ENCODE peak calls at places on chromosomes 3 and 15, in six cellular contexts. Y is IMR-90, V is heart left ventricle, H is tibial nerve, T is upper lobe of left lung, W is ovary. O is an unnamed sample.

GRCh38 chr3:31550452-31551251 is 17.9 kb downstream of the STT3B start:
- DNase-seq in Y (peak), V (no peak), H (peak), T (no peak), W (no peak), O (no peak)

GRCh38 chr3:197960694-197961581 is 921 bp downstream of the LMLN start:
- DNase-seq in Y (no peak), V (no peak), H (no peak), T (no peak), W (no peak), O (no peak)

GRCh38 chr15:74422723-74423442 is 10.9 kb downstream of the SEMA7A start:
- DNase-seq in Y (peak), V (no peak), H (no peak), T (peak), W (no peak), O (no peak)

GRCh38 chr15:80251505-80252280 is at the start of gene CTXND1:
- DNase-seq in Y (no peak), V (peak), H (no peak), T (no peak), W (no peak), O (no peak)

GRCh38 chr15:83378921-83379561 is 68.1 kb upstream of the SH3GL3 start:
- DNase-seq in Y (no peak), V (no peak), H (no peak), T (no peak), W (no peak), O (no peak)

GRCh38 chr3:11629716-11630115 is 14.0 kb downstream of the VGLL4 start:
- DNase-seq in Y (peak), V (no peak), H (no peak), T (no peak), W (no peak), O (no peak)

GRCh38 chr3:72255191-72255590 is 470.2 kb upstream of the PROK2 start:
- DNase-seq in Y (no peak), V (no peak), H (no peak), T (no peak), W (no peak), O (peak)

GRCh38 chr3:4971838-4972237 is 7.4 kb upstream of the BHLHE40 start:
- DNase-seq in Y (no peak), V (no peak), H (no peak), T (no peak), W (no peak), O (no peak)

GRCh38 chr3:39376929-39377634 is 6.1 kb upstream of the SLC25A38 start:
- DNase-seq in Y (no peak), V (no peak), H (no peak), T (no peak), W (no peak), O (no peak)

GRCh38 chr3:20096135-20096685 is 56.0 kb downstream of the KAT2B start:
- DNase-seq in Y (peak), V (no peak), H (no peak), T (no peak), W (no peak), O (no peak)

GRCh38 chr15:88744548-88745020 is 58.7 kb upstream of the ACAN start:
- DNase-seq in Y (no peak), V (no peak), H (no peak), T (no peak), W (no peak), O (no peak)

GRCh38 chr3:123764642-123765041 is 119.5 kb downstream of the MYLK start:
- DNase-seq in Y (no peak), V (no peak), H (no peak), T (no peak), W (no peak), O (no peak)

GRCh38 chr15:31265090-31265870 is 61.4 kb upstream of the KLF13 start:
- DNase-seq in Y (no peak), V (no peak), H (no peak), T (peak), W (peak), O (peak)

GRCh38 chr3:161409858-161410257 is 38.5 kb upstream of the SPTSSB start:
- DNase-seq in Y (no peak), V (no peak), H (no peak), T (no peak), W (no peak), O (no peak)

GRCh38 chr3:187999821-188000220 is 154.1 kb upstream of the LPP start:
- DNase-seq in Y (no peak), V (no peak), H (no peak), T (no peak), W (no peak), O (no peak)

GRCh38 chr3:171320721-171321120 is 139.5 kb downstream of the TNIK start:
- DNase-seq in Y (peak), V (no peak), H (no peak), T (peak), W (no peak), O (no peak)

GRCh38 chr3:186097663-186098451 is 11.0 kb downstream of the ETV5 start:
- DNase-seq in Y (peak), V (peak), H (peak), T (peak), W (no peak), O (no peak)

GRCh38 chr15:37764733-37765191 is 169.7 kb upstream of the TMCO5A start:
- DNase-seq in Y (peak), V (no peak), H (peak), T (no peak), W (no peak), O (no peak)

GRCh38 chr3:64086479-64086878 is 63.2 kb upstream of the PSMD6 start:
- DNase-seq in Y (no peak), V (no peak), H (no peak), T (no peak), W (no peak), O (no peak)

GRCh38 chr3:1183320-1184048 is 90.7 kb downstream of the CNTN6 start:
- DNase-seq in Y (peak), V (no peak), H (no peak), T (no peak), W (no peak), O (no peak)

GRCh38 chr3:150149651-150150051 is 179.0 kb upstream of the PFN2 start:
- DNase-seq in Y (peak), V (no peak), H (no peak), T (no peak), W (no peak), O (no peak)

GRCh38 chr3:189898559-189899153 is 222.0 kb downstream of the P3H2 start:
- DNase-seq in Y (no peak), V (no peak), H (no peak), T (no peak), W (no peak), O (no peak)

GRCh38 chr3:105513042-105513441 is 146.3 kb downstream of the ALCAM start:
- DNase-seq in Y (peak), V (no peak), H (no peak), T (no peak), W (no peak), O (no peak)

GRCh38 chr3:58565621-58566397 is 11.4 kb downstream of the FAM107A start:
- DNase-seq in Y (no peak), V (no peak), H (no peak), T (no peak), W (no peak), O (no peak)

GRCh38 chr3:54628888-54629368 is 298.9 kb downstream of the LRTM1 start:
- DNase-seq in Y (no peak), V (no peak), H (no peak), T (no peak), W (no peak), O (no peak)

GRCh38 chr3:1824359-1824758 is 274.3 kb upstream of the CNTN4 start:
- DNase-seq in Y (no peak), V (no peak), H (no peak), T (no peak), W (no peak), O (no peak)

GRCh38 chr3:195897853-195898415 is 10.4 kb downstream of the TNK2 start:
- DNase-seq in Y (no peak), V (no peak), H (no peak), T (no peak), W (peak), O (no peak)

GRCh38 chr15:92809880-92810361 is 90.2 kb upstream of the CHD2 start:
- DNase-seq in Y (peak), V (no peak), H (peak), T (peak), W (no peak), O (peak)

GRCh38 chr3:188507244-188507720 is 353.3 kb downstream of the LPP start:
- DNase-seq in Y (peak), V (no peak), H (peak), T (no peak), W (no peak), O (no peak)

GRCh38 chr15:90336705-90337141 is 15.4 kb upstream of the ZNF774 start:
- DNase-seq in Y (peak), V (no peak), H (no peak), T (peak), W (no peak), O (no peak)

GRCh38 chr3:162489853-162490252 is 993.2 kb downstream of the OTOL1 start:
- DNase-seq in Y (no peak), V (no peak), H (no peak), T (no peak), W (no peak), O (no peak)

GRCh38 chr3:177928156-177928555 is 608.1 kb upstream of the KCNMB2 start:
- DNase-seq in Y (peak), V (no peak), H (no peak), T (no peak), W (no peak), O (no peak)

GRCh38 chr3:153762411-153763235 is 358.6 kb upstream of the ARHGEF26 start:
- DNase-seq in Y (no peak), V (no peak), H (no peak), T (no peak), W (no peak), O (no peak)

GRCh38 chr3:58356054-58356453 is 23.4 kb downstream of the PXK start:
- DNase-seq in Y (no peak), V (no peak), H (no peak), T (peak), W (no peak), O (no peak)

GRCh38 chr15:25624504-25625172 is 185.8 kb upstream of the UBE3A start:
- DNase-seq in Y (no peak), V (no peak), H (no peak), T (no peak), W (no peak), O (no peak)

GRCh38 chr3:162295323-162295983 is 798.8 kb downstream of the OTOL1 start:
- DNase-seq in Y (peak), V (no peak), H (no peak), T (no peak), W (no peak), O (no peak)

GRCh38 chr15:65579762-65580161 is 31.2 kb downstream of the INTS14 start:
- DNase-seq in Y (no peak), V (no peak), H (no peak), T (no peak), W (no peak), O (no peak)

GRCh38 chr15:65577129-65577996 is 33.6 kb downstream of the INTS14 start:
- DNase-seq in Y (no peak), V (no peak), H (no peak), T (no peak), W (no peak), O (no peak)

GRCh38 chr15:65580287-65580686 is 30.6 kb downstream of the INTS14 start:
- DNase-seq in Y (peak), V (no peak), H (no peak), T (no peak), W (no peak), O (no peak)

GRCh38 chr15:65576669-65577068 is 34.3 kb downstream of the INTS14 start:
- DNase-seq in Y (peak), V (no peak), H (no peak), T (no peak), W (no peak), O (no peak)

DNA sequence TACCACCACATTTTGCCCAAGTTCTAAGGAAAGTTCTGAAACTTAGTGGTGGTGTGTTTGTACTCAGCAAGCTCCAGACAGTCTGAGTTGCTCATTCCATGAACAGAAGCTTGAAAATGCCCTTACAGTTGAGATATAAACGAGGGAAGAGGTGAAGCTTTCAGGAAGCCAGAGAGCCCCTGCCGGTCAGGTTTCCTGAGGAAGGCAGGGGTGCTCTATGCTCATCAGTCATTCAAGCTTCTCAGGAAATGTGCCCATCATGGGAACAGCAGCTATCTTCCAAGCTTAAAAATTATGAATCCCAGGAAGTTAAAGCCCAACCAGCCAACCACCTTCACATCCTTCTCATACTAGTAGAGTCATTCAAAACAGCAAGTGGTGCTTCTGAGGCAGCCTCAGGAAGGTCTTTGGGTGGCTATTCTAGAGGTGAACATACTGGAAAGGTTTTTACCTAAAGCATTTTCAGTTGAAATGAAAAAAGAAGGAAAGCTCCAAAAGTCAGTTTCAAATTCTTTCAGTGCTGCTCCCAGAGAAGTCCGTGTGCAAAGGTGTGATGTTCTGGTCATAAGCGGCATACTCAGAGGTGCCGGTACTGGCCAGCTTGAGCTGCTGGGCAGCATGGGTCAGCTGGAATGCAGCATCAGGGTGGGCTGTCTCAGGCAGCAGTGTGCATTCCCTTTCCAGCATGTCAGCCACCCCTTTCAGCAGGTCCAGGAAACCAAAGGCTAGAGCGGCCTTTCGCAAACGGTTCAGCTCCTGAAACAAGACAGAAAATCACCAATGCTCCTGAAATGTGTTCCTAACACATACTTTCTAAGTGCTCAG is 31.8 kb downstream of the INTS14 start:
- DNase-seq in Y (no peak), V (no peak), H (no peak), T (no peak), W (no peak), O (no peak)
- TF ChIP-seq POLR2A in Y (no peak), V (no peak), H (no peak), T (no peak), W (no peak), O (no peak)

GRCh38 chr3:125353659-125354058 is 21.5 kb downstream of the ZNF148 start:
- DNase-seq in Y (no peak), V (no peak), H (no peak), T (no peak), W (no peak), O (no peak)

GRCh38 chr3:125351814-125352456 is 23.2 kb downstream of the ZNF148 start:
- DNase-seq in Y (peak), V (no peak), H (no peak), T (no peak), W (no peak), O (no peak)

GRCh38 chr3:125350597-125350996 is 24.5 kb downstream of the ZNF148 start:
- DNase-seq in Y (no peak), V (no peak), H (no peak), T (no peak), W (no peak), O (no peak)

GRCh38 chr3:125351152-125351551 is 24.0 kb downstream of the ZNF148 start:
- DNase-seq in Y (no peak), V (no peak), H (no peak), T (no peak), W (no peak), O (no peak)

GRCh38 chr3:125353128-125353527 is 22.0 kb downstream of the ZNF148 start:
- DNase-seq in Y (no peak), V (no peak), H (no peak), T (no peak), W (no peak), O (no peak)
- H3K4me3 ChIP-seq in Y (no peak), V (no peak), H (no peak), T (no peak), W (no peak), O (no peak)

DNA sequence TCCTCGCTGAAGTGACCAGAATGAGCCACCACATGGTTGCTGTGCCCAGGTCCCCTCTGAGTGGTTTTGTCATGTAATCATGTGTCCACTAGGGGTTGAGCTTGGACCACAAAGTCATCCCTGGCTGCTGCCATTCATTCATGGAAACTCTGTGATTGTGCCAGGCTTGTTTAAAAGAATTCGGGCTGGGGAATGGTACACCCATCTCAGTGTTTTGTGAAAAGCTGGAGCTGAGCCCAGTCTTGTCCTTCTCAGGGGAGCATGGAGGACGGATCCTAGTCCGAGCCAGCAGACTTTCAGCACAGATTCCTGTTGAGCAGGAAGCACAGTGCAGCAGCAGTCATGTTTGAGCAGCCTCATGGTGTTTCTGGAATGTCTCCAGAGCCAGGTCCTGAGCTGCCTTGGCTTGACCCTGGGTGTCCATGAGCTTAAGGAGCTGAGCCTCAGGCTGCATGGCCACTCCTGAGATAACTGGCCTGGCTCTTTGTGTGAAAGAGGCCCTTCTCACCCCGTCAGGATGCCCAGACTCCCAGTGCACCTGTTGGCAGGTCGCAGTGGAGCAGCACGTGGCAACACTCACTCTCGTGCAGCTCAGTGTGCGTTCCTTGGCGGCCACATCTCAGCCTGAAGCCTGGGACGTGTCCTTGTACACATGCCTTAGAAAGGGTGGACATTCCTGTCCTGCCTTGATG is 260.3 kb upstream of the TPM1 start:
- DNase-seq in Y (peak), V (peak), H (peak), T (peak), W (peak), O (peak)
- H3K27ac ChIP-seq in Y (peak), V (peak), H (no peak), T (no peak), W (no peak), O (peak)

GRCh38 chr3:32891365-32891764 is 60.1 kb upstream of the CCR4 start:
- DNase-seq in Y (no peak), V (no peak), H (no peak), T (no peak), W (no peak), O (no peak)

GRCh38 chr3:32890420-32891276 is 60.8 kb upstream of the CCR4 start:
- DNase-seq in Y (no peak), V (no peak), H (no peak), T (no peak), W (no peak), O (no peak)

GRCh38 chr3:32894977-32895376 is 56.5 kb upstream of the CCR4 start:
- DNase-seq in Y (no peak), V (no peak), H (no peak), T (no peak), W (no peak), O (no peak)

GRCh38 chr3:32895701-32896100 is 55.7 kb upstream of the CCR4 start:
- DNase-seq in Y (no peak), V (no peak), H (no peak), T (no peak), W (no peak), O (no peak)

GRCh38 chr3:32892625-32893598 is 58.5 kb upstream of the CCR4 start:
- DNase-seq in Y (no peak), V (no peak), H (no peak), T (no peak), W (no peak), O (no peak)
- TF ChIP-seq POLR2A in Y (no peak), V (no peak), H (no peak), T (no peak), W (no peak), O (no peak)

DNA sequence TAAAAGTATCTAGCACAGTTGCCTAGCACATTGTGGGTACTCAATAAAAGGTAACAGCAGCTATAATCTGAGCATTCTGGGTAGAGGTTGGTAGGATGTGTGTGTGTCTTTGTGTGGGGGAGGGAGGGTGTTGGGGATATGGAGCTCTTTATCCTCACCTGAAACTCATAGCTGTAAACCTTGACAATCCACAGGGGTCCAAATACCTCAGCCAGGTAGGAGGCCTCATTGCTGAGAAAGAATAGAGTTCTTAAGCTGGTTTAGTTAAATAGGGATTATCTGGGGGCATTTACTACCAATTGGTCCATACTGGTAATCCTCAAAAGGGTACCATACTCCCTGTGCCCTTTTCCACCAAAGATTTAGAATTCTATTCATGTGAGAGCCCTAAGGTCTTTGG is 3.9 kb downstream of the SERF2 start:
- DNase-seq in Y (no peak), V (no peak), H (no peak), T (no peak), W (no peak), O (no peak)
- H3K4me3 ChIP-seq in Y (no peak), V (no peak), H (no peak), T (no peak), W (no peak), O (no peak)

DNA sequence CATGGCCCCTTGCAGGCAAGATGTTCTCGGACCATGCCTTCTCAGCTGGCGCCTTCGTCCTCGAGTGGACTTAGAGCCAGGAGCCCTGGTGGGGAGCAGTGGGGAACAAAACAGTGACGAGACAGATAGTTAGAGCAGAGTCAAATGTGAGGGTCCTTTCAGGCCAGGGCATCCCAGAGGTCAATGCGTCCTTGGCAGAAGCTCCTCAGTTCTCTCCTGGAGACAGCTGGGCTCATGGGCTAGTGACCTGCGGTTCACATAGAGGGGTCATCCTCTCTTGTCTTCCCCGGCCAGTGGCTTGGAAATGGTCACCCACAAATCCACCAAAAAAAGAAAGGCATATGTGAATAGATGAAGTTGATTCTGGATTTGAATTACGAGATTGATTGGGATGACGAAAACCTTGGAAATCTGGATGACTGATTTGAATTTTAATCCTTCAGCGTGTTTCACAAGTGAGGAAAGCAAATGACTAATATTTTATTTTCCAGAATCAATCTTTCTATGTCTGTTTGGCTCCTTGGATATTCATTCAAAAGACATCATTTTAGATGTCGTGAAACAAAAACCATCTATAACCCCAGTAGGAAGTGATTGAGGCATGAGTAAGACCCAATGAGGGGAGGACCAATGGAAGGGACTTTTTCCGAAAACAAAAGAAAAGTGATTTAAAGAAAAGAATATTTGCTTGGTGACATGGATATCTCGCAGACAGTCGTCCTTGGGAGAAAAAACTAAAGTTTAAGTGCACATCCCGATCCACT is 84.5 kb downstream of the ASB7 start:
- DNase-seq in Y (peak), V (no peak), H (no peak), T (no peak), W (no peak), O (no peak)
- H3K27ac ChIP-seq in Y (peak), V (peak), H (peak), T (peak), W (peak), O (no peak)

GRCh38 chr3:9947025-9947995 is 4.9 kb downstream of the PRRT3 start:
- DNase-seq in Y (peak), V (peak), H (peak), T (peak), W (peak), O (peak)
- TF ChIP-seq POLR2A in Y (no peak), V (no peak), H (peak), T (no peak), W (no peak), O (no peak)